ENCODE peak calls at places on chromosomes 13 and 19, in eight cellular contexts. E, Z, A, O, R, I, D and C are unnamed samples.

GRCh38 chr13:105442941-105443340 is 1092.5 kb downstream of the EFNB2 start:
- DNase-seq in E (no peak), Z (no peak), A (peak), O (no peak), R (no peak), I (peak), D (no peak), C (no peak)

GRCh38 chr13:50892162-50892944 is 17.2 kb upstream of the RNASEH2B start:
- DNase-seq in E (no peak), Z (no peak), A (no peak), O (no peak), R (no peak), I (no peak), D (no peak), C (no peak)

GRCh38 chr13:95206116-95206515 is 95.1 kb downstream of the ABCC4 start:
- DNase-seq in E (no peak), Z (no peak), A (no peak), O (no peak), R (no peak), I (no peak), D (no peak), C (no peak)

GRCh38 chr19:18995804-18996241 is 37.5 kb downstream of the SUGP2 start:
- DNase-seq in E (peak), Z (no peak), A (peak), O (no peak), R (no peak), I (peak), D (peak), C (no peak)

GRCh38 chr19:19670070-19670551 is 1.5 kb downstream of the ZNF101 start:
- DNase-seq in E (no peak), Z (no peak), A (no peak), O (no peak), R (no peak), I (peak), D (peak), C (no peak)

GRCh38 chr19:51799311-51799997 is 4.5 kb downstream of the FPR3 start:
- DNase-seq in E (no peak), Z (no peak), A (peak), O (no peak), R (no peak), I (peak), D (no peak), C (no peak)

GRCh38 chr13:45833663-45834062 is 17.9 kb downstream of the SIAH3 start:
- DNase-seq in E (no peak), Z (no peak), A (peak), O (no peak), R (no peak), I (peak), D (no peak), C (no peak)

GRCh38 chr19:3285647-3286176 is 61.3 kb downstream of the CELF5 start:
- DNase-seq in E (peak), Z (peak), A (no peak), O (peak), R (peak), I (peak), D (no peak), C (peak)

GRCh38 chr19:18173054-18173571 is 500 bp upstream of the IFI30 start:
- DNase-seq in E (no peak), Z (no peak), A (no peak), O (no peak), R (no peak), I (no peak), D (no peak), C (no peak)

GRCh38 chr19:5143471-5144411 is 174.8 kb downstream of the KDM4B start:
- DNase-seq in E (no peak), Z (no peak), A (no peak), O (no peak), R (no peak), I (no peak), D (no peak), C (no peak)

GRCh38 chr13:111039735-111040134 is 75.4 kb upstream of the ARHGEF7 start:
- DNase-seq in E (no peak), Z (no peak), A (no peak), O (no peak), R (no peak), I (no peak), D (no peak), C (no peak)

GRCh38 chr13:98327326-98328314 is 150.6 kb upstream of the RNF113B start:
- DNase-seq in E (no peak), Z (no peak), A (peak), O (no peak), R (no peak), I (peak), D (peak), C (no peak)

GRCh38 chr19:23539499-23539898 is 144.2 kb upstream of the ZNF91 start:
- DNase-seq in E (no peak), Z (no peak), A (no peak), O (no peak), R (no peak), I (no peak), D (no peak), C (no peak)

GRCh38 chr13:76293346-76293745 is 592.9 kb downstream of the KCTD12 start:
- DNase-seq in E (no peak), Z (no peak), A (peak), O (no peak), R (no peak), I (peak), D (no peak), C (no peak)

GRCh38 chr19:58386166-58386575 is 898 bp upstream of the RPS5 start:
- DNase-seq in E (no peak), Z (no peak), A (no peak), O (no peak), R (no peak), I (no peak), D (no peak), C (no peak)

GRCh38 chr13:113093580-113094409 is 11.8 kb upstream of the F7 start:
- DNase-seq in E (no peak), Z (no peak), A (no peak), O (no peak), R (no peak), I (no peak), D (no peak), C (no peak)

GRCh38 chr13:62512194-62513141 is 1096.8 kb upstream of the PCDH20 start:
- DNase-seq in E (peak), Z (no peak), A (peak), O (no peak), R (no peak), I (no peak), D (peak), C (no peak)

GRCh38 chr13:23430664-23431063 is 2.8 kb downstream of the SACS start:
- DNase-seq in E (no peak), Z (no peak), A (no peak), O (no peak), R (no peak), I (no peak), D (no peak), C (no peak)

GRCh38 chr19:51727349-51727880 is 3.6 kb upstream of the HAS1 start:
- DNase-seq in E (no peak), Z (no peak), A (peak), O (no peak), R (no peak), I (peak), D (no peak), C (no peak)

GRCh38 chr19:10543420-10544241 is at the start of gene ATG4D:
- DNase-seq in E (peak), Z (peak), A (peak), O (peak), R (peak), I (peak), D (peak), C (peak)

GRCh38 chr19:29761575-29762225 is 46.6 kb upstream of the C19orf12 start:
- DNase-seq in E (no peak), Z (no peak), A (no peak), O (no peak), R (no peak), I (no peak), D (no peak), C (no peak)

GRCh38 chr19:41701401-41702075 is 6.9 kb upstream of the CEACAM5 start:
- DNase-seq in E (no peak), Z (no peak), A (no peak), O (no peak), R (no peak), I (no peak), D (peak), C (no peak)

GRCh38 chr19:58001895-58002369 is 688 bp downstream of the ZNF606 start:
- DNase-seq in E (no peak), Z (no peak), A (peak), O (no peak), R (no peak), I (peak), D (no peak), C (no peak)

GRCh38 chr13:42041017-42041683 is 7.3 kb upstream of the DGKH start:
- DNase-seq in E (peak), Z (peak), A (peak), O (no peak), R (no peak), I (peak), D (peak), C (no peak)

GRCh38 chr19:31372245-31372781 is 23.1 kb upstream of the TSHZ3 start:
- DNase-seq in E (no peak), Z (no peak), A (no peak), O (no peak), R (no peak), I (no peak), D (no peak), C (no peak)

GRCh38 chr13:53368948-53369347 is 340.3 kb downstream of the OLFM4 start:
- DNase-seq in E (no peak), Z (no peak), A (no peak), O (no peak), R (no peak), I (no peak), D (no peak), C (no peak)

GRCh38 chr13:35714096-35714495 is 237.6 kb upstream of the MAB21L1 start:
- DNase-seq in E (no peak), Z (no peak), A (no peak), O (no peak), R (no peak), I (no peak), D (no peak), C (no peak)

GRCh38 chr19:5903502-5904301 is at the start of gene NDUFA11:
- DNase-seq in E (peak), Z (peak), A (peak), O (peak), R (peak), I (peak), D (peak), C (peak)

GRCh38 chr13:48595330-48596127 is 58.2 kb upstream of the CYSLTR2 start:
- DNase-seq in E (no peak), Z (peak), A (peak), O (peak), R (peak), I (peak), D (peak), C (peak)

GRCh38 chr19:13644648-13645047 is 119.7 kb upstream of the MRI1 start:
- DNase-seq in E (no peak), Z (no peak), A (no peak), O (no peak), R (no peak), I (no peak), D (no peak), C (no peak)

GRCh38 chr13:112042496-112042895 is 24.5 kb upstream of the SOX1 start:
- DNase-seq in E (no peak), Z (no peak), A (no peak), O (no peak), R (no peak), I (no peak), D (no peak), C (no peak)

GRCh38 chr19:38017504-38018150 is 110.6 kb downstream of the SIPA1L3 start:
- DNase-seq in E (no peak), Z (no peak), A (no peak), O (no peak), R (no peak), I (no peak), D (no peak), C (no peak)

GRCh38 chr13:52348081-52348480 is 57.9 kb downstream of the THSD1 start:
- DNase-seq in E (no peak), Z (no peak), A (peak), O (no peak), R (no peak), I (peak), D (no peak), C (no peak)

GRCh38 chr19:33463194-33463593 is 58.4 kb downstream of the PEPD start:
- DNase-seq in E (no peak), Z (no peak), A (no peak), O (no peak), R (no peak), I (no peak), D (no peak), C (no peak)

GRCh38 chr13:113489549-113490495 is 689 bp downstream of the DCUN1D2 start:
- DNase-seq in E (peak), Z (no peak), A (peak), O (no peak), R (no peak), I (peak), D (peak), C (no peak)

GRCh38 chr13:74200081-74200480 is 65.9 kb upstream of the KLF12 start:
- DNase-seq in E (no peak), Z (no peak), A (peak), O (no peak), R (no peak), I (no peak), D (no peak), C (no peak)

GRCh38 chr13:112473818-112474217 is 97.7 kb downstream of the SPACA7 start:
- DNase-seq in E (no peak), Z (no peak), A (no peak), O (no peak), R (no peak), I (no peak), D (no peak), C (no peak)

GRCh38 chr19:52524086-52524485 is 3.4 kb upstream of the ZNF808 start:
- DNase-seq in E (no peak), Z (no peak), A (no peak), O (no peak), R (no peak), I (no peak), D (no peak), C (no peak)